ENCODE peak calls at places on chromosomes 12 and 14, in nine cellular contexts. D is hepatocyte, Q is HCT116, M is PC-3, B is SK-N-SH, T is PC-9, J is MM.1S, A is Karpas-422, C is GM23338. O is an unnamed sample.

GRCh38 chr14:93880025-93880820 is 46.9 kb upstream of the FAM181A start:
- DNase-seq in D (no peak), Q (no peak), M (no peak), B (no peak), T (no peak), J (no peak), A (no peak), C (peak; percentile 28), O (peak; percentile 30)

GRCh38 chr12:94266390-94266789 is 118.0 kb downstream of the PLXNC1 start:
- DNase-seq in D (no peak), Q (no peak), M (no peak), B (no peak), T (no peak), J (no peak), A (no peak), C (no peak), O (peak; percentile 64)

GRCh38 chr12:77995436-77996167 is 164.9 kb downstream of the NAV3 start:
- DNase-seq in D (no peak), Q (peak; percentile 60), M (peak; percentile 85), B (no peak), T (no peak), J (no peak), A (no peak), C (no peak), O (peak; percentile 90)

GRCh38 chr14:80004871-80005270 is 206.4 kb downstream of the DIO2 start:
- DNase-seq in D (no peak), Q (no peak), M (no peak), B (no peak), T (no peak), J (no peak), A (no peak), C (no peak), O (no peak)

GRCh38 chr12:56469007-56469930 is 891 bp downstream of the SPRYD4 start:
- DNase-seq in D (no peak), Q (no peak), M (peak; percentile 22), B (peak; percentile 59), T (no peak), J (peak; percentile 24), A (no peak), C (no peak), O (peak; percentile 35)

GRCh38 chr12:59780605-59781135 is 184.8 kb downstream of the SLC16A7 start:
- DNase-seq in D (peak; percentile 21), Q (peak; percentile 2), M (peak; percentile 51), B (no peak), T (no peak), J (peak; percentile 23), A (no peak), C (peak; percentile 76), O (peak; percentile 48)

GRCh38 chr12:119328111-119328510 is 6.4 kb upstream of the CCDC60 start:
- DNase-seq in D (peak; percentile 37), Q (peak; percentile 28), M (peak; percentile 12), B (peak; percentile 46), T (no peak), J (no peak), A (peak; percentile 52), C (peak; percentile 79), O (no peak)

GRCh38 chr12:13099066-13099909 is 4.2 kb downstream of the GSG1 start:
- DNase-seq in D (peak; percentile 18), Q (no peak), M (peak; percentile 35), B (no peak), T (peak; percentile 67), J (no peak), A (peak; percentile 48), C (no peak), O (peak; percentile 73)

GRCh38 chr12:47184813-47185212 is 105.1 kb upstream of the AMIGO2 start:
- DNase-seq in D (peak; percentile 19), Q (no peak), M (peak; percentile 84), B (no peak), T (peak; percentile 92), J (no peak), A (no peak), C (no peak), O (no peak)

GRCh38 chr12:124493809-124494750 is 73.3 kb downstream of the NCOR2 start:
- DNase-seq in D (no peak), Q (no peak), M (no peak), B (no peak), T (no peak), J (no peak), A (peak; percentile 65), C (no peak), O (no peak)

GRCh38 chr12:51973560-51973959 is 22.1 kb downstream of the ACVR1B start:
- DNase-seq in D (no peak), Q (no peak), M (no peak), B (no peak), T (no peak), J (no peak), A (no peak), C (no peak), O (peak; percentile 70)

GRCh38 chr14:34569750-34570149 is 30.2 kb upstream of the EAPP start:
- DNase-seq in D (no peak), Q (no peak), M (no peak), B (no peak), T (no peak), J (no peak), A (no peak), C (no peak), O (peak; percentile 48)

DNA sequence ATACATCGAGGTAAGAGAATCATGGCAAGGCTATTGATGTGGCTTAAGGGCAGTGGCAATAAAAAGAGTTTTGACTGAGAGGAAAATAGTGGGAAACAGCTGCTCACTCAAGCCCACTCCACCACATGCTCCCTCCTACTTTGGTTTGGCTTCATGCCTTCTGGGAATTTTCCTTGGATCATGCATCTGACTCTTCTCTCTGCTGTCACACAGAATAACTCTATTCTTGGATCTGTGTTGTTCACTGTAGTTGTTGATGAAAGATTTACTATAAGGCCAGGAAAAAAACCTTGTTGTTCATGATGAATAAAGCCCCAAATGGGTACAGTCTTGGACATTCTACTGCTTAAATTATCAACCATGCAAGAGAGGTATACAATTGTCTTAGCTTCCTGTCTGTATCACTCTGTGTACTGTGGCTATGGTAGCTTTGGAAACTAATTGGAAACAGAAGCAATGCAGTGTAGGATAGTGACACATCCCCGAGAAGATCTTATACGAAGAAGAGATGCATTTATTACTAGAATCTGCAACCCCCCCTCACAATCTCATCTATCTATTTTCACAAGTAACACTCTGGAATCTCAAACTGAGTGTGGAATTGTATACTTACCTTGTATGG is 70.5 kb downstream of the TMX1 start:
- DNase-seq in D (no peak), Q (no peak), M (no peak), B (peak; percentile 10), T (no peak), J (no peak), A (no peak), C (no peak), O (peak; percentile 80)
- H3K9me2 ChIP-seq in D (no peaks in the 10 kb centered on the region), Q (no peaks in the 10 kb centered on the region), M (no peaks in the 10 kb centered on the region), B (no peaks in the 10 kb centered on the region), T (no peaks in the 10 kb centered on the region), J (no peaks in the 10 kb centered on the region), A (no peaks in the 10 kb centered on the region), C (peaks cover 3% of the 10 kb centered on the region), O (no peaks in the 10 kb centered on the region)

DNA sequence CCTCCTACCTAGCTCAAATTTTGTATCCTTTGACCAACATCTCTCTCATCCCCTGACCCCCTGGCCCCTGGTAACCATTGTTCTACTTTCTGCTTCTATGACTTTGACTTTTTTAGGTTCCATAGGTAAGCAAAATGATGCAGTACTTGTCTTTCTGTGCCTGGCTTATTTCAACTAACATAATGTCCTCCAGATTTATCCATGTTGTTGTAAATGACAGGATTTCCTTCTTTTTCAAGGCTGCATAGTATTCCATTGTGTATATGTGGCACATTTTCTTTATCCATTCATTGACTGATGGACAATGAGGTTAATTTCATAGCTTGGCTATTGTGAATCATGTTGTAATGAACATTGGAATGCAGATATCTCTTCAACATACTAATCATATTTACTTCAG is 170.1 kb downstream of the DPY19L2 start:
- DNase-seq in D (no peak), Q (no peak), M (no peak), B (no peak), T (no peak), J (no peak), A (no peak), C (no peak), O (no peak)
- H3K27me3 ChIP-seq in D (no peaks in the 10 kb centered on the region), Q (no peaks in the 10 kb centered on the region), M (peaks cover 54% of the 10 kb centered on the region), B (peaks cover 6% of the 10 kb centered on the region), T (no peaks in the 10 kb centered on the region), J (no peaks in the 10 kb centered on the region), A (no peaks in the 10 kb centered on the region), C (no peaks in the 10 kb centered on the region), O (no peaks in the 10 kb centered on the region)

DNA sequence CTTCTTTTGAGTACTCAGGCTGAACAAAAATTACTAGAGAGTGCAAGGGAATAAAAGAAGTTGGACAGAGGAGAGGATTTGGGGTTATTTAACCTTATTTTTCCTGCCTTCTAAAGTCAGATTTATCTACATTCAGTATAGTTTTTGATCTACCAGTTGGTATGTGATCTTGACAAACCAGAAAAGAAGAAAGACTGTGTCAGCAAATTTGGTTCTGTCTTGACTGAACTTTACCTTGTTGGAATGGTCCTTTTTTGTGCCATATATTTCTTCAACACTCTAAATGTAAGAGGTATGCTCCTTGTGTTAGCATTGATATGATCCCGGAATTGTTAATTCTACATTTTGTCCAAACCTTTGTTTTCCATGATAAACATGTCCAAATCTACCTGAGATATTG is 47.7 kb upstream of the ADAMTS20 start:
- DNase-seq in D (no peak), Q (no peak), M (no peak), B (no peak), T (no peak), J (no peak), A (no peak), C (no peak), O (no peak)
- H3K9me2 ChIP-seq in D (no peaks in the 10 kb centered on the region), Q (no peaks in the 10 kb centered on the region), M (no peaks in the 10 kb centered on the region), B (no peaks in the 10 kb centered on the region), T (no peaks in the 10 kb centered on the region), J (no peaks in the 10 kb centered on the region), A (no peaks in the 10 kb centered on the region), C (no peaks in the 10 kb centered on the region), O (no peaks in the 10 kb centered on the region)

DNA sequence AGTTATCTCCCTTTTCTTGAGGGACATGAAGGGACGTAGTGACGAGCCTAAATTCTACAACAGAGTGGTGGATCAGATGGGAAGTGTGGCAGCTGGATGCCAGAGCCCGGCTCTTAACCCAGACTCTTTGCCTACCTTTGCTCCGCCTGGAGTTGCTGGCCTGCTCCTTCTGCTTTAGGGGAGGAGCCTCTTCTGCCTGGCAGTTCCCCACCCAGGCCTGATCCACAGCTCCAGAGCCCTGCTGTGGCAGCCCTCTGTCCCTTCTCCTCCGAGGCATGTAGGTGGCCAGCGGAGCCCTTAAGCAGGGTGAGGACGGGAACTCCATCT is 2.3 kb upstream of the PRPH start:
- DNase-seq in D (no peak), Q (no peak), M (no peak), B (peak; percentile 61), T (no peak), J (no peak), A (no peak), C (no peak), O (no peak)
- H3K27me3 ChIP-seq in D (peaks cover 48% of the 10 kb centered on the region), Q (no peaks in the 10 kb centered on the region), M (no peaks in the 10 kb centered on the region), B (no peaks in the 10 kb centered on the region), T (peaks cover under 1% of the 10 kb centered on the region), J (peaks cover 61% of the 10 kb centered on the region), A (no peaks in the 10 kb centered on the region), C (peaks cover 97% of the 10 kb centered on the region), O (peaks cover 29% of the 10 kb centered on the region)

O was measured in GM23248.